ENCODE peak calls at places on chromosomes 2 and 18, in four cellular contexts. X is hepatocyte, T is astrocyte, W is bronchial epithelial cell. A is an unnamed sample.

GRCh38 chr18:77700051-77700450 is 450.4 kb downstream of the GALR1 start:
- DNase-seq in X (no peak), T (peak; percentile 4), W (no peak), A (no peak)

GRCh38 chr2:83665894-83666293 is 793.2 kb downstream of the SUCLG1 start:
- DNase-seq in X (no peak), T (no peak), W (peak; percentile 97), A (peak; percentile 89)

GRCh38 chr2:189350515-189351209 is 90.6 kb upstream of the WDR75 start:
- DNase-seq in X (peak; percentile 30), T (peak; percentile 99), W (no peak), A (no peak)

GRCh38 chr2:95351080-95351915 is 51.2 kb upstream of the FAHD2A start:
- DNase-seq in X (no peak), T (no peak), W (no peak), A (no peak)

GRCh38 chr2:170222842-170223241 is 44.9 kb downstream of the MYO3B start:
- DNase-seq in X (no peak), T (no peak), W (no peak), A (no peak)

GRCh38 chr2:120693121-120693520 is 42.5 kb upstream of the GLI2 start:
- DNase-seq in X (no peak), T (peak; percentile 8), W (peak; percentile 25), A (peak; percentile 45)

GRCh38 chr2:55311444-55311870 is 42.4 kb upstream of the MTIF2 start:
- DNase-seq in X (no peak), T (no peak), W (peak; percentile 65), A (peak; percentile 58)

GRCh38 chr2:181656450-181657261 is at the start of gene CERKL:
- DNase-seq in X (peak; percentile 66), T (peak; percentile 14), W (peak; percentile 21), A (peak; percentile 31)

GRCh38 chr18:10015941-10016819 is 102.4 kb downstream of the VAPA start:
- DNase-seq in X (peak; percentile 63), T (peak; percentile 96), W (peak; percentile 80), A (peak; percentile 75)

GRCh38 chr2:7584017-7584416 is 666.8 kb downstream of the RNF144A start:
- DNase-seq in X (no peak), T (no peak), W (no peak), A (no peak)

GRCh38 chr2:218194880-218195279 is 22.1 kb upstream of the ARPC2 start:
- DNase-seq in X (no peak), T (no peak), W (no peak), A (peak; percentile 16)

GRCh38 chr2:240637901-240638175 is 12.6 kb downstream of the GPR35 start:
- DNase-seq in X (no peak), T (no peak), W (no peak), A (no peak)

GRCh38 chr2:71934595-71935263 is 212.9 kb downstream of the CYP26B1 start:
- DNase-seq in X (no peak), T (peak; percentile 36), W (no peak), A (no peak)

GRCh38 chr18:8730080-8730827 is 24.9 kb downstream of the MTCL1 start:
- DNase-seq in X (peak; percentile 76), T (peak; percentile 96), W (peak; percentile 85), A (peak; percentile 71)

GRCh38 chr2:231519975-231520555 is 10.2 kb downstream of the NMUR1 start:
- DNase-seq in X (no peak), T (no peak), W (no peak), A (peak; percentile 27)

GRCh38 chr2:73071452-73072399 is at the start of gene SFXN5:
- DNase-seq in X (peak; percentile 95), T (peak; percentile 81), W (peak; percentile 78), A (peak; percentile 92)

GRCh38 chr2:158686166-158686792 is 108.8 kb upstream of the DAPL1 start:
- DNase-seq in X (no peak), T (peak; percentile 46), W (no peak), A (peak; percentile 18)

GRCh38 chr18:57542126-57542525 is 44.4 kb downstream of the FECH start:
- DNase-seq in X (no peak), T (peak; percentile 48), W (peak; percentile 85), A (peak; percentile 85)

GRCh38 chr18:37534627-37535026 is 31.0 kb downstream of the CELF4 start:
- DNase-seq in X (no peak), T (no peak), W (no peak), A (no peak)

GRCh38 chr18:37532917-37533316 is 32.7 kb downstream of the CELF4 start:
- DNase-seq in X (no peak), T (no peak), W (no peak), A (no peak)

GRCh38 chr18:37535968-37536367 is 29.6 kb downstream of the CELF4 start:
- DNase-seq in X (no peak), T (no peak), W (no peak), A (no peak)

GRCh38 chr18:37536646-37537045 is 29.0 kb downstream of the CELF4 start:
- DNase-seq in X (no peak), T (no peak), W (no peak), A (no peak)

GRCh38 chr18:37533647-37534565 is 31.7 kb downstream of the CELF4 start:
- DNase-seq in X (no peak), T (no peak), W (no peak), A (no peak)
- TF ChIP-seq CTCF in X (peak; percentile 21), T (no peak), W (no peak), A (peak; percentile 27)

GRCh38 chr2:127516031-127516430 is 10.3 kb downstream of the IWS1 start:
- DNase-seq in X (no peak), T (peak; percentile 98), W (no peak), A (no peak)

GRCh38 chr2:127514485-127514884 is 11.8 kb downstream of the IWS1 start:
- DNase-seq in X (no peak), T (no peak), W (no peak), A (no peak)

GRCh38 chr2:127517465-127517864 is 8.8 kb downstream of the IWS1 start:
- DNase-seq in X (no peak), T (no peak), W (no peak), A (no peak)

GRCh38 chr2:127514076-127514475 is 12.2 kb downstream of the IWS1 start:
- DNase-seq in X (no peak), T (no peak), W (no peak), A (no peak)

GRCh38 chr2:127515383-127515915 is 10.8 kb downstream of the IWS1 start:
- DNase-seq in X (no peak), T (peak; percentile 73), W (no peak), A (no peak)
- H3K4me3 ChIP-seq in X (no peak overlapping the region), T (peak overlapping the region; percentile 38), W (no peak overlapping the region), A (no peak overlapping the region)

DNA sequence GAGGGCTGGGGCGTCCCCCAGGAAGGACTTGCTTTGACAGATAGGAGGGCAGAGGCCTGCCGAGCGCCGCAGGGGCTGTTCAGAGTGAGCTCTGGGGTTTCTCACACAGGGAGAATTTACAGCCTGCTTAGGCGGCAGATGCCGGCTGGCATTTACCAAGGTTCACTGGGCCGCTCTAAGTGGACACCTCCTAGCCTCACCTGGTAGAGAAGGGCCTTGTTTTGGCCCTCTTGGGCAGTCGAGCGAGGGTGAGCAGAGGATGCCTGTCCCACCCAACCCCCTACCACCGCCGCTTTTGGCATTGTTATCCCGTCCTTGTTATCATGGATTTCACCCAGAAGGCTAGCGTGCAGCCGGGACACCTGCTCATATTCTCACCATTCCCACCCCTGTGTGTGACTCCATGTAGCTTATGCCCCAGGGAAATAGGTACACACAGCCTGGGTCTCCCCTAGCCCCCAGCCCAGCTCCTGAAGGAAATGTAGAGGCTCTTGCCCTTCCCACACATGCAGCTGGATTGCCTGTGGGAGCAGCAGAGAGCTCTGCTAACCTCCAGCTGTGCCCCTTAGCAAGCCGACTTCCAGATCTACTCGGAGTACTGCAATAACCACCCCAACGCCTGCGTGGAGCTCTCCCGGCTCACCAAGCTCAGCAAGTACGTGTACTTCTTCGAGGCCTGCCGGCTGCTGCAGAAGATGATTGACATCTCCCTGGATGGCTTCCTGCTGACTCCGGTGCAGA is 52.4 kb downstream of the FAM168B start:
- DNase-seq in X (peak; percentile 2), T (no peak), W (no peak), A (no peak)
- TF ChIP-seq CTCF in X (no peak), T (peak; percentile 13), W (no peak), A (peak; percentile 11)

GRCh38 chr2:11684894-11685460 is 15.0 kb upstream of the NTSR2 start:
- DNase-seq in X (no peak), T (no peak), W (no peak), A (no peak)

GRCh38 chr2:11687736-11688135 is 17.7 kb upstream of the NTSR2 start:
- DNase-seq in X (no peak), T (no peak), W (no peak), A (no peak)

GRCh38 chr2:11685906-11686470 is 16.0 kb upstream of the NTSR2 start:
- DNase-seq in X (no peak), T (no peak), W (no peak), A (no peak)

GRCh38 chr2:11691071-11691660 is 21.2 kb upstream of the NTSR2 start:
- DNase-seq in X (no peak), T (no peak), W (no peak), A (no peak)

DNA sequence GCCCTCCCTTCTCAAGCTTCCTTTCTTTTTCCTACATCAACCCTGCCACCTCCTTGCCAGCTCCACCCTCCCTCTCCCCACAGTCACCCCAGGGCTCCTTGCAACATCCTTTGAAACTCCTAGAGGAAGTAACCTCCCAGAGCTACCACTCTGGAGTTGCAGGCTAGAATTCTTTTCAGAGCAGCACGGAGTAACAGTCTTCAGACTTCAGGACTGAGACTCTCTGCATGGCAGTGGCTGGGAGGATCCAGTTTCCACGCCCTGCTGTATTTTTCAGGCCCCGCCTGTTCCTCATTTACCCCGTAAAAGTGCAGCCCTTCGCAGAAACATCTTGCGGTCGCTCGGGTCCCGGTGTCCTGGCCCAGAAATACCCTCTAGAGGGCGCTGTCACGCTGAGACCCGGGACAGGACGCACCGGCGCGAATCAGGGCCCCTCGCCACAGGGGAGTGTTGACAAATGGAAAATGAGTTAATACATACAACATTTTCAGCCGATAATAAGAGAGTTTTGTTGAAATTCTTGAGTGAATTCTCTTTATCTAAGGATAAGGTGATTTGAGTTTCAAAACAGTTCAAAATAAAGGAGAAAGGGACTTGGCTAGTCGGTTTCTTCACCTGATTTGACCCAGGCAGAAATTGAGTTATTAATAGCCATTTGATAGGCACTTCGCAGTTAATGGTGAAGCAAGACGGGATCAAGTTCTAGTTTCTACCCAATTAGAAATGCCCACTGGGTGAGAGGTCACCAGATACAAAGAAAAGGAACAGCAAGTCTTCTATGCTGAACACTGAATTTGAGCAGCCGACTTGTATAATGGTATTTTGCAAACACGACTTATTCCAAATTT is 18.5 kb upstream of the NTSR2 start:
- DNase-seq in X (peak; percentile 90), T (peak; percentile 60), W (peak; percentile 53), A (peak; percentile 76)
- H3K4me3 ChIP-seq in X (no peak overlapping the region), T (peak overlapping the region; percentile 31), W (peak overlapping the region; percentile 14), A (no peak overlapping the region)

A was measured in epithelial cell of esophagus.